ENCODE peak calls at places on chromosomes 4 and X, in six cellular contexts. K is GM12892, E is H1, S is GM12878, M is HepG2, Y is K562. P is an unnamed sample.

GRCh38 chrX:34653811-34654210 is 3.3 kb downstream of the TMEM47 start:
- DNase-seq in K (no peak), S (no peak), M (no peak), Y (no peak), E (no peak), P (no peak)

GRCh38 chr4:152259866-152260265 is 276.0 kb downstream of the FBXW7 start:
- DNase-seq in Y (no peak), S (no peak), K (no peak), E (no peak), M (no peak), P (no peak)

GRCh38 chr4:85952982-85953650 is 406.7 kb downstream of the MAPK10 start:
- DNase-seq in E (no peak), M (no peak), K (no peak), Y (no peak), S (no peak), P (no peak)

GRCh38 chrX:11444052-11444451 is 150.8 kb downstream of the AMELX start:
- DNase-seq in E (no peak), Y (no peak), K (no peak), S (no peak), M (no peak), P (no peak)

GRCh38 chr4:180949825-180950224 is 1293.4 kb upstream of the TENM3 start:
- DNase-seq in K (no peak), Y (no peak), S (no peak), M (no peak), E (no peak), P (no peak)

GRCh38 chrX:131752493-131753198 is 208.8 kb downstream of the OR13H1 start:
- DNase-seq in Y (no peak), K (no peak), E (no peak), S (peak; percentile 87), M (no peak), P (no peak)

GRCh38 chrX:635428-636192 is 5.0 kb downstream of the SHOX start:
- DNase-seq in S (no peak), M (no peak), E (no peak), Y (no peak), K (no peak), P (no peak)

GRCh38 chrX:18668059-18668458 is 3.8 kb downstream of the RS1 start:
- DNase-seq in E (no peak), M (no peak), Y (no peak), K (no peak), S (no peak), P (no peak)

GRCh38 chr4:184826315-184827266 is 823 bp upstream of the ACSL1 start:
- DNase-seq in S (no peak), E (no peak), M (no peak), K (peak; percentile 61), Y (peak; percentile 39), P (peak; percentile 46)

GRCh38 chrX:9349572-9350259 is 115.1 kb upstream of the TBL1X start:
- DNase-seq in K (no peak), S (no peak), E (no peak), Y (no peak), M (no peak), P (no peak)

GRCh38 chrX:32530802-32531403 is 680.4 kb downstream of the DMD start:
- DNase-seq in M (peak; percentile 21), E (no peak), Y (peak; percentile 49), S (no peak), K (no peak), P (no peak)

GRCh38 chr4:57403591-57403990 is 293.4 kb upstream of the IGFBP7 start:
- DNase-seq in Y (no peak), K (no peak), E (no peak), S (no peak), M (no peak), P (no peak)

GRCh38 chr4:186931519-186931918 is 207.9 kb upstream of the FAT1 start:
- DNase-seq in E (no peak), S (no peak), M (no peak), K (no peak), Y (no peak), P (no peak)

GRCh38 chr4:94649381-94650128 is 108.2 kb upstream of the BMPR1B start:
- DNase-seq in M (no peak), E (no peak), Y (no peak), S (no peak), K (no peak), P (no peak)

GRCh38 chr4:27886075-27886474 is 1025.4 kb downstream of the STIM2 start:
- DNase-seq in S (no peak), K (no peak), Y (no peak), M (no peak), E (no peak), P (no peak)

GRCh38 chr4:139511320-139511719 is 44.7 kb downstream of the SETD7 start:
- DNase-seq in Y (peak; percentile 20), K (no peak), S (no peak), E (no peak), M (no peak), P (no peak)

GRCh38 chr4:159516556-159516955 is 413.7 kb downstream of the RAPGEF2 start:
- DNase-seq in E (no peak), K (no peak), Y (no peak), S (no peak), M (no peak), P (no peak)

GRCh38 chrX:13283512-13283911 is 36.3 kb downstream of the ATXN3L start:
- DNase-seq in M (no peak), E (no peak), S (no peak), Y (peak; percentile 63), K (no peak), P (no peak)

GRCh38 chrX:104189862-104190261 is 23.6 kb downstream of the FAM199X start:
- DNase-seq in E (no peak), K (no peak), Y (no peak), M (no peak), S (no peak), P (no peak)

GRCh38 chr4:38495481-38495880 is 168.5 kb upstream of the KLF3 start:
- DNase-seq in M (peak; percentile 19), S (no peak), K (no peak), Y (no peak), E (no peak), P (no peak)

GRCh38 chrX:31228415-31228832 is 156.6 kb upstream of the FTHL17 start:
- DNase-seq in K (no peak), M (no peak), E (no peak), S (no peak), Y (no peak), P (no peak)

GRCh38 chr4:42712854-42713253 is 55.9 kb upstream of the ATP8A1 start:
- DNase-seq in M (no peak), S (no peak), E (no peak), K (no peak), Y (no peak), P (no peak)

GRCh38 chr4:83413676-83414075 is 41.9 kb downstream of the HELQ start:
- DNase-seq in M (no peak), E (no peak), S (no peak), K (no peak), Y (peak; percentile 13), P (no peak)

GRCh38 chrX:138856881-138857280 is 145.4 kb upstream of the FGF13 start:
- DNase-seq in E (no peak), S (no peak), K (no peak), M (no peak), Y (no peak), P (no peak)

GRCh38 chr4:102761478-102761790 is 666 bp upstream of the MANBA start:
- DNase-seq in M (peak; percentile 17), Y (no peak), E (no peak), K (no peak), S (no peak), P (peak; percentile 11)

DNA sequence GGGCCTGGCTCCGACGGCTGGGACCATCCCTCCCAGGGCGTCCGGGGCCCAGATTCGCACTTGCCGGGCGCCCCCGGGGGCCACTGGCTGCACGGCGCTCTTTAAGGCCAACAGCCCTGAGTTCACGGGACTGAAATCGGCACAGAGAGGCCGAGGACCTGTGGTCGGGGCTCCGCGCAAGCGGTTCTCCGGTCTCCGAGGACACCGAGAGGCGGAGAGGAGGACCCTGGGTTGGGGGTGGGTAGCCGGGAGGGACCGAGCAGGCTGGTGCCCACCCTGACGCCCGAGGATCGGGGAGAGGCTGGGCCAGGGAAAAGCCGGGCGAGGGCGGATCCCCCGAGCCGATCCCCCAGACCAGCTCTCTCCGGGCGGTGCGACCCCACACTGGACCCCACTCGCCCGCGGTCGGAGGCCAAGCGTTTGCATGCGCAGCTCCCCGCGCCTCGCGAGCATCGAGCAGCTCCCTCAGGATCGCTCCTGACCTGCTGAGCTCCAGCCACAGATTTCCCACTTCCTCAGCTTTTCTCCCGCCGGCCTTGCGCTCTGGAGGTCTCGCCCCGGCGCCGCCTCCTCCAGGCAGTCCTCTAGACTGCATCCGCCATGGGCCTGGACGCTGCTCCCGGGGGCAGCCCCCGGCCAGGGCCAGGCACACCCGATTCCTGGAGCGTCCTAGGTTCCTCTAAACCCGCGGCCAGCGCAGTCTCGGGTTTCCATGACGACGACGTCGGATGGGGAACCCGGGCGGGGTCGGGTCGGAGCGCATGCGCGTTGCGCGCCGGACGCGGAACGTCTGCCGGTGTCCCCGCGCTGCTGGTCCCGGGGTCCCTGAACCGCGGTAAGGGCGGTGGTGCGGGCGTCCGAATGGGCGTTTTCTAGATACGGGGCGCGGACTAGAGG is 17.6 kb upstream of the NAT8L start:
- DNase-seq in S (peak; percentile 34), E (peak; percentile 70), K (peak; percentile 97), Y (peak; percentile 92), M (peak; percentile 55), P (peak; percentile 97)
- TF ChIP-seq POLR2A in S (peak; percentile 71), E (no peak), K (peak; percentile 32), Y (peak; percentile 56), M (no peak), P (no peak)

GRCh38 chrX:50787099-50787498 is 26.9 kb downstream of the SHROOM4 start:
- DNase-seq in Y (no peak), S (no peak), E (no peak), M (no peak), K (no peak), P (no peak)
- TF ChIP-seq TAF1 in Y (no peak), S (no peak), E (no peak), M (no peak), K (no peak), P (no peak)

GRCh38 chr4:189033801-189034347 is 894.6 kb downstream of the TRIML1 start:
- DNase-seq in S (no peak), K (no peak), E (no peak), M (no peak), Y (no peak), P (no peak)

GRCh38 chr4:189036906-189037305 is 897.7 kb downstream of the TRIML1 start:
- DNase-seq in K (no peak), Y (no peak), E (no peak), M (no peak), S (no peak), P (no peak)

GRCh38 chr4:189032939-189033338 is 893.7 kb downstream of the TRIML1 start:
- DNase-seq in K (no peak), M (no peak), S (no peak), E (no peak), Y (no peak), P (no peak)

GRCh38 chr4:189035091-189035490 is 895.9 kb downstream of the TRIML1 start:
- DNase-seq in M (no peak), Y (no peak), K (no peak), E (no peak), S (no peak), P (no peak)

GRCh38 chr4:189035654-189036053 is 896.4 kb downstream of the TRIML1 start:
- DNase-seq in E (no peak), S (no peak), K (no peak), M (no peak), Y (no peak), P (no peak)
- TF ChIP-seq POLR2A in E (no peak), S (no peak), K (no peak), M (no peak), Y (no peak), P (no peak)

GRCh38 chr4:71729856-71730255 is 54.0 kb downstream of the GC start:
- DNase-seq in M (no peak), K (no peak), Y (no peak), S (no peak), E (no peak), P (no peak)

GRCh38 chr4:71732066-71732465 is 51.8 kb downstream of the GC start:
- DNase-seq in S (no peak), E (no peak), Y (no peak), K (no peak), M (no peak), P (no peak)

GRCh38 chr4:71732706-71733105 is 51.2 kb downstream of the GC start:
- DNase-seq in Y (peak; percentile 21), E (no peak), S (no peak), M (peak; percentile 13), K (no peak), P (no peak)
- TF ChIP-seq TAF1 in Y (no peak), E (no peak), S (no peak), M (no peak), K (no peak), P (no peak)